ENCODE peak calls at places on chromosomes 12 and 14, in five cellular contexts. M is A549, X is HCT116, N is uterus, J is tibial nerve. W is an unnamed sample.

GRCh38 chr12:120252071-120252906 is 13.2 kb downstream of the PXN start:
- DNase-seq in M (no peak), X (no peak), N (no peak), J (no peak), W (no peak)

GRCh38 chr12:31890295-31891285 is 68.6 kb upstream of the RESF1 start:
- DNase-seq in M (no peak), X (no peak), N (no peak), J (no peak), W (no peak)

GRCh38 chr12:48618541-48618940 is 48.7 kb upstream of the LALBA start:
- DNase-seq in M (peak), X (peak), N (peak), J (peak), W (peak)

GRCh38 chr12:46942579-46942978 is 116.8 kb upstream of the SLC38A4 start:
- DNase-seq in M (no peak), X (no peak), N (no peak), J (no peak), W (no peak)

GRCh38 chr12:29039013-29039412 is 110.1 kb upstream of the FAR2 start:
- DNase-seq in M (no peak), X (no peak), N (no peak), J (no peak), W (no peak)

GRCh38 chr14:71776463-71777359 is 155.5 kb upstream of the RGS6 start:
- DNase-seq in M (no peak), X (no peak), N (no peak), J (no peak), W (no peak)

GRCh38 chr12:110171186-110171538 is 47.0 kb downstream of the IFT81 start:
- DNase-seq in M (no peak), X (no peak), N (no peak), J (no peak), W (no peak)

GRCh38 chr12:193282-193681 is 20.7 kb downstream of the SLC6A12 start:
- DNase-seq in M (no peak), X (no peak), N (no peak), J (no peak), W (no peak)

GRCh38 chr12:58387199-58387598 is 445.8 kb downstream of the ATP23 start:
- DNase-seq in M (no peak), X (peak), N (no peak), J (no peak), W (no peak)

GRCh38 chr12:67515679-67516363 is 132.7 kb upstream of the DYRK2 start:
- DNase-seq in M (no peak), X (no peak), N (no peak), J (no peak), W (no peak)

GRCh38 chr12:116759783-116760581 is 21.9 kb downstream of the RNFT2 start:
- DNase-seq in M (no peak), X (peak), N (no peak), J (no peak), W (peak)
- TF ChIP-seq POLR2A in M (no peak), X (no peak), N (no peak), J (no peak), W (no peak)

GRCh38 chr12:12338528-12339168 is 11.4 kb downstream of the MANSC1 start:
- DNase-seq in M (no peak), X (no peak), N (no peak), J (no peak), W (no peak)
- TF ChIP-seq POLR2A in M (no peak), X (no peak), N (peak), J (no peak), W (no peak)

GRCh38 chr12:108899145-108899544 is 19.3 kb downstream of the DAO start:
- DNase-seq in M (no peak), X (no peak), N (no peak), J (no peak), W (no peak)
- TF ChIP-seq POLR2A in M (no peak), X (no peak), N (no peak), J (no peak), W (no peak)

GRCh38 chr14:73785834-73786631 is 65.6 kb upstream of the PTGR2 start:
- DNase-seq in M (peak), X (peak), N (peak), J (peak), W (peak)

GRCh38 chr14:73786632-73786941 is 65.0 kb upstream of the PTGR2 start:
- DNase-seq in M (no peak), X (no peak), N (peak), J (no peak), W (no peak)

GRCh38 chr14:73785336-73785833 is 66.2 kb upstream of the PTGR2 start:
- DNase-seq in M (no peak), X (no peak), N (peak), J (no peak), W (peak)

GRCh38 chr14:73787760-73788508 is 63.7 kb upstream of the PTGR2 start:
- DNase-seq in M (no peak), X (no peak), N (no peak), J (no peak), W (peak)

GRCh38 chr14:73786942-73787759 is 64.5 kb upstream of the PTGR2 start:
- DNase-seq in M (no peak), X (no peak), N (peak), J (no peak), W (peak)
- TF ChIP-seq POLR2A in M (peak), X (no peak), N (no peak), J (no peak), W (peak)

DNA sequence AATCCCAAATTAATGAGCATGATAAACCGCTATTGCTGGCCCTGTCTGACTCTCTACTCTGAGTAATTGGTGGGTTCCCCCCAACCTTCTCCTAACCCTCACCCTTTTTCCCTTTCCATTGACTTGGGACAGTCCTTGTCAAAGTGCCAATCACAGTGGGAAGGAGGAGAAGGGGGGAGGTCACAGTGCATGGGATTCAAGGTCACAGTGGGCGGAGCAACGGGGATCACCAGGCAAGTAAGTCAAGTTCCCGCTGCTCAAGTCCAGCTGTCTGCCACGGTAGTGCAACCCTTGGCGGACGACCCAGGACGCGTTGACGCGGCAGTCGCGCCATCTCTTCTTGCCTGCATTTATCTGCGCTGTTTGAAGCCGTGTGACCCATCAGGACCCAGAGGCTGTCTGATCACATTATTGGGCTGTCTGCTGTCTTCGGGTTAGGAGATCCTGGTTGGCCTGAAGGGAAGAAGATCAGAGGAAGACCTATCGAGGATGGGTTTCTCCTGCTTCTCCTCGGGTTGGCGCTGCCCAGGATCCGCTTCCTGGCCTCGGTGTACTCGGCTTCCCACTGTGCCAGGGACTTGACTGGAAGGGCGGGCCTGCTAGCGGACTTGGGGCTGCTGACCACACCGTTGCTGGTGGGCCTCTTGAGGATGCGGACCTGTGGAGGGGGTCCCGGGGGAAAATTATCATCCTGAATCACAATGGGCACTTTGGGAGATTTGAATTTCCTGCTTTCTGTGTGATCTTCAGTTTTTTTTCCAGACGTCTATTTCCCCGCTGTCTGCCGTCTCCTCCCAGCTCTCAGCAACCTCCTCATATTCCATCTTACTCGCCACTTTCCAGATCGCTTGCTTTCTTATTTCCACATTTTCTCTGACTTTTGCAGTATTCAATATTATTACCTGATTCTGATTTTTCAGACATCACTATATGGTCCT is 3.1 kb upstream of the MDM2 start:
- DNase-seq in M (no peak), X (no peak), N (no peak), J (no peak), W (peak)
- TF ChIP-seq POLR2A in M (no peak), X (no peak), N (no peak), J (no peak), W (no peak)

DNA sequence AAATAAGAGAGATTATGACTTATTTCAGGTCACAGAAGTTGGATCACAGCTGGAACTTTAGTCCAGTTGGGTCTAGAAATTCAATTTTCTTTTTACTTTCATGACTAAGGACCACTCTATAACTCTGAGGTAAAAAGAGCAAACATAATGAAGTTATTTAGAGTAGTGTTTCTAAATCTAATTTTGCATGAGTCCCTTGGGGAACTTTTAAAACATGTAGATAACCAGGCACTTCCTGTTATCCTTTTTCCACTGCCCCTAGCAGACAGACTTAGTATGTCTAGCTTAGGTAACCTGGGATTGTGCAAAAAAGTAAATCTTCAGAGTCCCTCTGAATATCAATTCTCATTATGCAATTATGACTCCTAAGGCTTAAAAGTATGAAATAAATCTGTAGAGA is 371.2 kb downstream of the DIO2 start:
- DNase-seq in M (no peak), X (no peak), N (no peak), J (no peak), W (no peak)
- TF ChIP-seq POLR2A in M (no peak), X (no peak), N (no peak), J (no peak), W (no peak)

DNA sequence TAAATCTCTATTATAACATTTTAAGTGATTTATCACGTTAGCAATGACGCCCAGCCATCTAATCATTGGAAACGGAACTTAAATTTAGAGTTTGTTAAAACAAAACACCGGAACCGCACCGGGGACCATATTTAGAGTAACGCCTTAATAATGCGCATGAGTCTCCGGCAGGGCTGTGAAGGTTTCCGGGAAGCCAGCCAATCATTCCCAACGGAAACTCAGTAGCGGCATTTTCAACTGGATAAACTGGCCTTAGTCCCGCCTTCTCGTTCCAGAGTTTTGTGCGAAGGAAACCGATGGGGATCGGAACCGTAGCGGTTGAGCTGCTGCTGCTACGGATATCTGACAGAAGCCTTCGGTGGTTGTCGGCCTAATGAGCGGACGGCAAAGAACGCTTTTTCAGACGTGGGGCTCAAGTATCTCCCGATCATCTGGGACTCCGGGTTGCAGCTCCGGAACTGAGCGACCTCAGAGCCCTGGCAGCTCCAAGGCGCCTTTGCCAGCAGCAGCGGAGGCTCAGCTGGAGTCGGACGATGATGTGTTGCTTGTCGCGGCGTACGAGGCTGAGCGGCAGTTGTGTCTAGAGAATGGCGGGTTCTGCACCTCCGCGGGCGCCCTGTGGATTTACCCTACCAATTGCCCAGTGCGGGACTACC is at the start of gene FANCM:
- DNase-seq in M (peak), X (peak), N (peak), J (peak), W (peak)
- TF ChIP-seq POLR2A in M (peak), X (peak), N (no peak), J (no peak), W (peak)

DNA sequence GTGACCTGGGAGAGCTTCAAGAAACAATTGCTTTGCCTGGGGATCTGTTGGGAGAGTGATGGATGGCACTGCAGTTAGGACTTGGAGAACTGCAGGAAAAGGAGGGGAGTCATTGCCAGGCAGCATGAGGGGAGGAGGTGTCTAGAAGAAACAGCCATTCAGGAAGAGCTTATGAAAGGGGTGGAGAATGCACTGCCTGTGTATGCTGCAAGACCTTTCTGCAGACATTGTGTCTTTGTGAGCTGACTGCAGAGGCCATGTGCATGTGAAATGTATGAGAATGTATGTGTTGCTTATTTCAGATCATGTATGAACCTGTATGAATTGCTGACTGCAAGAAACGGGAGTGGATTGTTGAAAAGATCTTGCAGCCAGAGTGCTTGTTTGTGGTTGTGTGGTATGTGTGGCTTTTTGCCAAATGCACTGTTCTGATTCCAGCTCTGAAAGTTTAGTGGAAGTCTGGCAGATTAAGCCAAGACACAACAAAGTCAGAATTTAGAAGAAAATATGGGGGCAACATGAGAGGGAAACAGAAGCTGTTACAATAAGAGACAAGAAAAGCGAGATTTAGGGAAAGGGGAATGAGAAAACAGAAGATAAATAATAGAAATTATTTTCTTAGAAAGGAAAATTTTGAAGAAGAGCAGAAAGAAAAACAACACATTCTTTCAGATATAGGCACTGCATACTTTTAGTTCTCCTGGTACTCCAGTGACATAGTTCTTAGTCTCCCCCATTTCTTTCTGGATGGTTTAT is 9.8 kb upstream of the RIMKLB start:
- DNase-seq in M (peak), X (peak), N (peak), J (no peak), W (peak)
- TF ChIP-seq POLR2A in M (no peak), X (no peak), N (peak), J (no peak), W (no peak)

W was measured in erythroblast.